ENCODE peak calls at places on chromosomes 3 and 15, in seven cellular contexts. B, T, J, Y, A, C and G are unnamed samples.

GRCh38 chr3:13077431-13078157 is 4.4 kb upstream of the IQSEC1 start:
- DNase-seq in B (no peak), T (no peak), J (no peak), Y (no peak), A (no peak), C (peak), G (no peak)

GRCh38 chr3:10004960-10005564 is 18.4 kb upstream of the EMC3 start:
- DNase-seq in B (no peak), T (no peak), J (no peak), Y (no peak), A (no peak), C (no peak), G (no peak)

GRCh38 chr15:75654201-75654907 is 6.6 kb downstream of the SNX33 start:
- DNase-seq in B (no peak), T (no peak), J (no peak), Y (no peak), A (no peak), C (no peak), G (no peak)

GRCh38 chr3:13556214-13556613 is 7.3 kb downstream of the FBLN2 start:
- DNase-seq in B (no peak), T (no peak), J (no peak), Y (no peak), A (no peak), C (no peak), G (no peak)

GRCh38 chr15:63985221-63986184 is 60.8 kb downstream of the DAPK2 start:
- DNase-seq in B (no peak), T (no peak), J (no peak), Y (no peak), A (no peak), C (peak), G (no peak)

GRCh38 chr15:75661779-75662140 is 14.0 kb downstream of the SNX33 start:
- DNase-seq in B (no peak), T (no peak), J (no peak), Y (no peak), A (no peak), C (no peak), G (no peak)

GRCh38 chr3:109532257-109533216 is 195.2 kb upstream of the DPPA4 start:
- DNase-seq in B (no peak), T (no peak), J (peak), Y (no peak), A (no peak), C (peak), G (no peak)

GRCh38 chr3:73086071-73086494 is 24.6 kb downstream of the EBLN2 start:
- DNase-seq in B (peak), T (no peak), J (peak), Y (peak), A (peak), C (peak), G (no peak)

GRCh38 chr3:156303316-156303715 is 182.9 kb downstream of the KCNAB1 start:
- DNase-seq in B (no peak), T (no peak), J (no peak), Y (no peak), A (no peak), C (no peak), G (no peak)

GRCh38 chr3:176403531-176403930 is 793.8 kb downstream of the TBL1XR1 start:
- DNase-seq in B (no peak), T (no peak), J (no peak), Y (no peak), A (no peak), C (no peak), G (no peak)

GRCh38 chr15:43749690-43750345 is 3.6 kb downstream of the PDIA3 start:
- DNase-seq in B (no peak), T (no peak), J (peak), Y (peak), A (peak), C (no peak), G (no peak)

GRCh38 chr3:126961791-126962461 is 21.0 kb upstream of the PLXNA1 start:
- DNase-seq in B (no peak), T (no peak), J (no peak), Y (no peak), A (no peak), C (no peak), G (no peak)

GRCh38 chr3:82000350-82000749 is 238.9 kb upstream of the GBE1 start:
- DNase-seq in B (no peak), T (no peak), J (no peak), Y (no peak), A (no peak), C (no peak), G (no peak)

GRCh38 chr15:75656331-75656730 is 8.6 kb downstream of the SNX33 start:
- DNase-seq in B (no peak), T (no peak), J (no peak), Y (no peak), A (no peak), C (no peak), G (no peak)

GRCh38 chr3:124702950-124703349 is 27.3 kb upstream of the UMPS start:
- DNase-seq in B (no peak), T (no peak), J (no peak), Y (no peak), A (no peak), C (no peak), G (no peak)

GRCh38 chr3:157572559-157573270 is 69.5 kb upstream of the VEPH1 start:
- DNase-seq in B (no peak), T (peak), J (no peak), Y (peak), A (peak), C (no peak), G (no peak)

GRCh38 chr15:94230436-94230885 is 900 bp upstream of the MCTP2 start:
- DNase-seq in B (no peak), T (no peak), J (no peak), Y (no peak), A (no peak), C (no peak), G (no peak)

GRCh38 chr3:197454014-197454413 is 101.8 kb downstream of the BDH1 start:
- DNase-seq in B (no peak), T (no peak), J (no peak), Y (peak), A (peak), C (no peak), G (no peak)

GRCh38 chr3:55906896-55907295 is 419.8 kb upstream of the WNT5A start:
- DNase-seq in B (no peak), T (no peak), J (no peak), Y (no peak), A (no peak), C (no peak), G (no peak)

GRCh38 chr3:166554006-166554405 is 716.8 kb upstream of the BCHE start:
- DNase-seq in B (no peak), T (no peak), J (no peak), Y (no peak), A (no peak), C (no peak), G (no peak)